ENCODE peak calls at places on chromosomes 3 and 15, in seven cellular contexts. One of them, this sample, is unnamed.

GRCh38 chr3:133014325-133014724 is 23.9 kb upstream of the TMEM108 start:
- DNase-seq in GM12865: no peak
- DNase-seq in heart left ventricle: no peak
- DNase-seq in fibroblast of mammary gland: no peak
- DNase-seq in transverse colon: no peak
- DNase-seq in WTC11: no peak
- DNase-seq in Panc1: no peak
- DNase-seq in this sample: no peak

GRCh38 chr3:66386925-66387650 is 113.7 kb downstream of the LRIG1 start:
- DNase-seq in GM12865: peak; percentile 83
- DNase-seq in heart left ventricle: no peak
- DNase-seq in fibroblast of mammary gland: no peak
- DNase-seq in transverse colon: no peak
- DNase-seq in WTC11: no peak
- DNase-seq in Panc1: no peak
- DNase-seq in this sample: no peak

GRCh38 chr15:36497903-36498302 is 81.5 kb upstream of the CDIN1 start:
- DNase-seq in GM12865: peak; percentile 4
- DNase-seq in heart left ventricle: no peak
- DNase-seq in fibroblast of mammary gland: no peak
- DNase-seq in transverse colon: no peak
- DNase-seq in WTC11: no peak
- DNase-seq in Panc1: no peak
- DNase-seq in this sample: no peak

GRCh38 chr15:52094811-52095584 is 17.6 kb downstream of the BCL2L10 start:
- DNase-seq in GM12865: no peak
- DNase-seq in heart left ventricle: no peak
- DNase-seq in fibroblast of mammary gland: no peak
- DNase-seq in transverse colon: no peak
- DNase-seq in WTC11: no peak
- DNase-seq in Panc1: no peak
- DNase-seq in this sample: no peak

GRCh38 chr15:39573844-39574243 is 7.0 kb upstream of the THBS1 start:
- DNase-seq in GM12865: no peak
- DNase-seq in heart left ventricle: no peak
- DNase-seq in fibroblast of mammary gland: peak; percentile 26
- DNase-seq in transverse colon: no peak
- DNase-seq in WTC11: no peak
- DNase-seq in Panc1: no peak
- DNase-seq in this sample: peak; percentile 8

GRCh38 chr3:78221300-78221699 is 1181.4 kb downstream of the ROBO2 start:
- DNase-seq in GM12865: no peak
- DNase-seq in heart left ventricle: no peak
- DNase-seq in fibroblast of mammary gland: no peak
- DNase-seq in transverse colon: no peak
- DNase-seq in WTC11: no peak
- DNase-seq in Panc1: no peak
- DNase-seq in this sample: no peak

GRCh38 chr3:5278666-5279065 is 91.2 kb downstream of the EDEM1 start:
- DNase-seq in GM12865: no peak
- DNase-seq in heart left ventricle: no peak
- DNase-seq in fibroblast of mammary gland: peak; percentile 2
- DNase-seq in transverse colon: no peak
- DNase-seq in WTC11: no peak
- DNase-seq in Panc1: no peak
- DNase-seq in this sample: no peak

GRCh38 chr15:41861736-41862356 is 23.2 kb downstream of the PLA2G4B start:
- DNase-seq in GM12865: no peak
- DNase-seq in heart left ventricle: no peak
- DNase-seq in fibroblast of mammary gland: no peak
- DNase-seq in transverse colon: no peak
- DNase-seq in WTC11: no peak
- DNase-seq in Panc1: no peak
- DNase-seq in this sample: no peak

GRCh38 chr15:70186152-70186551 is 88.4 kb upstream of the TLE3 start:
- DNase-seq in GM12865: no peak
- DNase-seq in heart left ventricle: no peak
- DNase-seq in fibroblast of mammary gland: peak; percentile 27
- DNase-seq in transverse colon: no peak
- DNase-seq in WTC11: no peak
- DNase-seq in Panc1: no peak
- DNase-seq in this sample: no peak

GRCh38 chr3:185658504-185658912 is 72.4 kb downstream of the SENP2 start:
- DNase-seq in GM12865: no peak
- DNase-seq in heart left ventricle: no peak
- DNase-seq in fibroblast of mammary gland: peak; percentile 99
- DNase-seq in transverse colon: peak; percentile 65
- DNase-seq in WTC11: no peak
- DNase-seq in Panc1: peak; percentile 48
- DNase-seq in this sample: peak; percentile 99

DNA sequence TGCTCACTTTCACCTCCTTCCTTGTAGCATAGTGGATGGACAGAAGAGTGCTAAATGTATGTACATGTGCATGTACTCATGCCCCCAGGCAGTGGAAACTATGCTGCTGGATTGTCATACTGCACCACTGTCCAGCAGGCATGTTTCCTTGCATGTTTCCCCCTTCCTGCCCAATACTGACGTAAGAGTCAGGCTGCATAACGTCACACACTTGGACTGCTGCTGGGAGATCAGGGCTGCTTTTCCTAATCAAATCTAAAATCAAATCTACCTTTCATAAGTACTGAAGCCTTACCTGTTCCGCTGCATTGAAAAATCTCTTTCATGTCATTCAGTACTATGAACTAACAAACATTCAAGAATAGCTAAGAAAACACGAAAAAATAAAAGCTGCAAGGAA is 67.9 kb upstream of the ROBO1 start:
- DNase-seq in GM12865: no peak
- DNase-seq in heart left ventricle: no peak
- DNase-seq in fibroblast of mammary gland: no peak
- DNase-seq in transverse colon: no peak
- DNase-seq in WTC11: no peak
- DNase-seq in Panc1: no peak
- DNase-seq in this sample: no peak
- TF ChIP-seq CTCF in GM12865: no peak
- TF ChIP-seq CTCF in heart left ventricle: no peak
- TF ChIP-seq CTCF in fibroblast of mammary gland: no peak
- TF ChIP-seq CTCF in transverse colon: no peak
- TF ChIP-seq CTCF in WTC11: no peak
- TF ChIP-seq CTCF in Panc1: no peak
- TF ChIP-seq CTCF in this sample: no peak

GRCh38 chr3:63405882-63406281 is 127.8 kb downstream of the SYNPR start:
- DNase-seq in GM12865: no peak
- DNase-seq in heart left ventricle: no peak
- DNase-seq in fibroblast of mammary gland: no peak
- DNase-seq in transverse colon: no peak
- DNase-seq in WTC11: no peak
- DNase-seq in Panc1: no peak
- DNase-seq in this sample: no peak
- TF ChIP-seq CTCF in GM12865: no peak
- TF ChIP-seq CTCF in heart left ventricle: no peak
- TF ChIP-seq CTCF in fibroblast of mammary gland: no peak
- TF ChIP-seq CTCF in transverse colon: no peak
- TF ChIP-seq CTCF in WTC11: no peak
- TF ChIP-seq CTCF in Panc1: no peak
- TF ChIP-seq CTCF in this sample: peak; percentile 25

GRCh38 chr3:121747976-121748375 is 1.6 kb downstream of the GOLGB1 start:
- DNase-seq in GM12865: no peak
- DNase-seq in heart left ventricle: no peak
- DNase-seq in fibroblast of mammary gland: no peak
- DNase-seq in transverse colon: no peak
- DNase-seq in WTC11: no peak
- DNase-seq in Panc1: no peak
- DNase-seq in this sample: no peak

GRCh38 chr3:121748638-121749275 is 784 bp downstream of the GOLGB1 start:
- DNase-seq in GM12865: peak; percentile 76
- DNase-seq in heart left ventricle: no peak
- DNase-seq in fibroblast of mammary gland: peak; percentile 64
- DNase-seq in transverse colon: peak; percentile 78
- DNase-seq in WTC11: no peak
- DNase-seq in Panc1: no peak
- DNase-seq in this sample: peak; percentile 21

GRCh38 chr3:121752261-121752660 is 2.7 kb upstream of the GOLGB1 start:
- DNase-seq in GM12865: no peak
- DNase-seq in heart left ventricle: no peak
- DNase-seq in fibroblast of mammary gland: no peak
- DNase-seq in transverse colon: no peak
- DNase-seq in WTC11: no peak
- DNase-seq in Panc1: no peak
- DNase-seq in this sample: no peak

GRCh38 chr3:121750087-121750415 is 510 bp upstream of the GOLGB1 start:
- DNase-seq in GM12865: no peak
- DNase-seq in heart left ventricle: no peak
- DNase-seq in fibroblast of mammary gland: no peak
- DNase-seq in transverse colon: no peak
- DNase-seq in WTC11: no peak
- DNase-seq in Panc1: no peak
- DNase-seq in this sample: no peak

DNA sequence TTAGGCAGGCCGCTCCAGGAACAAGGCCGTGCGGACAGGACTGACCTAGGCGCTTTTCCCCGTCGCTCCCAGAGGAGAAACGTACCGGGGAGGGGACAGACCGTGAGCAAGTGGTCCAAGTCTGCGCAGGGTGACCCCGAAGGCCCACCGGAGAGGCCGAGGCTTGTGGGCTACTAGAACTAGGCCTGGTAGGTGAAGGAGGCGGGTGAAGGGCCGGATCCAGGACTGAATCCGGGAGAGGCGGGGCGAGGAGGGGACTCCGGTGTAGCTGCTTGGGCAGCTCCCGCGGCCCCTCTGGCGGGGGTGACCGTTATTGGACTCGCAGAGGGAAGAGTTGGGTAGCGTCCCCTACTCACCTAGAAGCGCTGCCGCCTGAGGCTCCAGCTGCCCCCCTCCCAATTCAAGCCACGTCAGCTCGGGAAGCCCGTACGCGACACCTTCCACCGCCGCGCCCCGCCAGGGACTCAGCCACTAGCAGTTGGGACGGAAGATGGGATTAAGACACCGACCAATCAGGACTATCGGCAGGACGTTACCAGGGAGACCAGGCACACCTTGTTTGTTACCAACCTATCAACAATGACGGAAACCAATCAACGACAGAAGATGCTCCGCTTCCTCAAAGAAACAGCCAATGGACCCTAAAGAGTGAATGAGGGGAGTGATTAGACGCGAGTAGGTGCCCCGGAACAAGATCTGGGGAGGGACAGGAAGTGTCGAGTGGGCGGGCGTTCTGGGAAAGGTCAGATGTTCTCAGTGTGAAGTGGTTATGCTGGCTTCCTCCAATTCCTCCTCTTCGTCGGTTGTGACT is at the start of gene GOLGB1:
- DNase-seq in GM12865: peak; percentile 99
- DNase-seq in heart left ventricle: peak; percentile 92
- DNase-seq in fibroblast of mammary gland: peak; percentile 100
- DNase-seq in transverse colon: peak; percentile 95
- DNase-seq in WTC11: peak; percentile 90
- DNase-seq in Panc1: peak; percentile 98
- DNase-seq in this sample: peak; percentile 100
- TF ChIP-seq CTCF in GM12865: no peak
- TF ChIP-seq CTCF in heart left ventricle: no peak
- TF ChIP-seq CTCF in fibroblast of mammary gland: no peak
- TF ChIP-seq CTCF in transverse colon: peak; percentile 24
- TF ChIP-seq CTCF in WTC11: no peak
- TF ChIP-seq CTCF in Panc1: no peak
- TF ChIP-seq CTCF in this sample: peak; percentile 10

DNA sequence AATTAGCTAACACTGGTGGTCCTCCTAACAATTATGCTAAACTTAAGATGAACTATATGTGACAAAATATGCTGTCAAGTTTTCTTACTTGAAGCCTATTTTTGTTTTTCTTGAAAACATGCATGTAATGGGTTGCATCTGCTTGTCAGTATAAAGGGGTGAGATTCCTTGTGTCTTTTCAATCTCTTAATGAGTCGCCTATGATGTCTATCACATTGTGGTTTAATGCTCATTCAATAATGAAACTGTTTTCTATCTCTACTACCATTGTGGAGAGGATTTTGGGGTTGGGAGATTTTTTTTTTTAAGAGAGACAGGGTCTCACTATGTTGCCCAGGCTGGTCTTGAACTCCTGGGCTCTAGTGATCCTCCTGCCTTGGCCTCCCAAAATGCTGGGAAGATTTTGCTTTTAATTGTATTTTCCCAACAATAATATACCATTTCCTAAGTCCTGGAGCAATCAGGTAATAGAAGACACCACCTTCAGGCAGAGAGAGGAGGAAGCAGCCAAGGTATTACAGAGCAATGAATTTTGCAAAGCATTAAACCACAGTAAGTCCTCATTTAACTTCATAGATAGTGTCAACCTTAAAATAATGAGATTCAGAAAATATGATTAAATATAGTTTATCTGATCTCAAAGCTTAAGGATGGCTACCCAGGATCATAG is 17.4 kb upstream of the TRMT10C start:
- DNase-seq in GM12865: no peak
- DNase-seq in heart left ventricle: no peak
- DNase-seq in fibroblast of mammary gland: no peak
- DNase-seq in transverse colon: no peak
- DNase-seq in WTC11: no peak
- DNase-seq in Panc1: no peak
- DNase-seq in this sample: no peak
- TF ChIP-seq CTCF in GM12865: no peak
- TF ChIP-seq CTCF in heart left ventricle: no peak
- TF ChIP-seq CTCF in fibroblast of mammary gland: no peak
- TF ChIP-seq CTCF in transverse colon: no peak
- TF ChIP-seq CTCF in WTC11: no peak
- TF ChIP-seq CTCF in Panc1: peak; percentile 51
- TF ChIP-seq CTCF in this sample: peak; percentile 20